ENCODE peak calls at places on chromosomes 5 and 9, in six cellular contexts. K is tibial nerve, Q is IMR-90, M is body of pancreas, L is prostate gland, O is heart left ventricle. I is an unnamed sample.

GRCh38 chr5:84688566-84688965 is 303.9 kb upstream of the EDIL3 start:
- DNase-seq in Q (peak; percentile 72), O (no peak), K (no peak), L (no peak), M (no peak), I (no peak)

GRCh38 chr5:103033696-103034095 is 86.2 kb downstream of the GIN1 start:
- DNase-seq in O (no peak), L (no peak), K (no peak), M (no peak), Q (no peak), I (no peak)

GRCh38 chr5:139565411-139566305 is 4.5 kb downstream of the UBE2D2 start:
- DNase-seq in K (no peak), L (no peak), Q (peak; percentile 34), O (no peak), M (no peak), I (no peak)

GRCh38 chr5:15366676-15367391 is 133.1 kb upstream of the FBXL7 start:
- DNase-seq in K (no peak), L (no peak), O (no peak), M (no peak), Q (no peak), I (no peak)

GRCh38 chr5:164204338-164204946 is 699.0 kb downstream of the MAT2B start:
- DNase-seq in Q (peak; percentile 75), M (no peak), K (no peak), L (no peak), O (no peak), I (no peak)

GRCh38 chr5:133483406-133484090 is 128.8 kb downstream of the FSTL4 start:
- DNase-seq in K (no peak), M (peak; percentile 32), L (peak; percentile 49), Q (no peak), O (peak; percentile 51), I (peak; percentile 47)

GRCh38 chr9:21974542-21975409 is 19.4 kb downstream of the CDKN2A start:
- DNase-seq in O (peak; percentile 26), Q (peak; percentile 57), M (peak; percentile 17), L (no peak), K (no peak), I (peak; percentile 63)

GRCh38 chr5:96114736-96115466 is 153.2 kb upstream of the ELL2 start:
- DNase-seq in L (no peak), K (no peak), Q (peak; percentile 70), M (no peak), O (no peak), I (no peak)

GRCh38 chr9:69809304-69809863 is 11.2 kb upstream of the CFAP95 start:
- DNase-seq in Q (peak; percentile 21), O (no peak), K (no peak), M (no peak), L (no peak), I (no peak)

GRCh38 chr5:174511711-174512253 is 212.6 kb upstream of the MSX2 start:
- DNase-seq in Q (no peak), K (no peak), O (no peak), M (no peak), L (no peak), I (no peak)

GRCh38 chr5:86613459-86613858 is 4.3 kb upstream of the COX7C start:
- DNase-seq in O (no peak), L (no peak), K (no peak), Q (peak; percentile 2), M (no peak), I (no peak)

GRCh38 chr5:86617309-86617755 is 409 bp upstream of the COX7C start:
- DNase-seq in K (no peak), Q (no peak), L (no peak), O (no peak), M (no peak), I (no peak)

GRCh38 chr5:86623785-86624483 is 6.2 kb downstream of the COX7C start:
- DNase-seq in O (no peak), K (no peak), Q (no peak), L (no peak), M (no peak), I (no peak)

GRCh38 chr5:86617756-86618577 is at the start of gene COX7C:
- DNase-seq in K (peak; percentile 78), L (peak; percentile 94), Q (peak; percentile 95), O (peak; percentile 93), M (peak; percentile 98), I (peak; percentile 98)
- TF ChIP-seq POLR2A in K (peak; percentile 72), L (peak; percentile 80), Q (peak; percentile 71), O (peak; percentile 85), M (peak; percentile 93), I (peak; percentile 82)

DNA sequence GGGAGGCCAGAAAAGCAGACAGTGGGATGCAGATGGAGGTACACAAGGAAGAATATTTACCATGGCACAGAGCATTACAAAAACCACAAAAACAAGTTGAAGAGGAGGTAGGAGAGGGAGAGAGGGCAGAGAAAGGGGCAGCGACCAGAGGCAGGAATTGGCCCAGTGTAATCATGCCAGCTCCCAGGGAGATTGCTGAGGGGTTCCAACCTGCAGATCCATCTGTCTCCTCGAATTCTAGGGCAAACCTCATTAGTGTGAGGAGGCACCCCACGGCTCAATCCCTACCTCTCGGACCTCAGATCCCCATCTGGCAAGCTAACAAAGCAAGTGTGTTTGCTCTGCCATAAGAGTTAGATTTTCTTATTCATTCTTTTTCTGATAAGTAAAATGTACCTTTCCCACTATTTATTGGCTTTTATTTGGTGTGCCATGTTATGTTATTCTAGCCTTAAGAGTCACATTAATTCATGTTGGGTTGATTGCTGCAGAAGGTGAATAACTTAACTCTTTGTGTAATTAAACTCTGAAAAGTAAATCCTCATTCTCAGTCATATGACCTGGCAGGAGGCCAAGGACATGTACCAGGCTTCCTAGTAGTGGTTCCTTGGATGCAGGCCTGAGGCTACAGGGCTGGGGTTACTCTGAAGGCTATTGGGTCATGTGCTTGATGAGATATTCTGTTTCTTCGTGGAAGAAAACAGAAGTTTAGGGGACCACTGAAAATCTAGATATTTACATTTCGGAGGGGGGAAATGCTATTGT is 315.2 kb upstream of the ATP10B start:
- DNase-seq in K (no peak), M (no peak), Q (no peak), L (no peak), O (no peak), I (peak; percentile 28)
- TF ChIP-seq CTCF in K (no peak), M (no peak), Q (no peak), L (no peak), O (no peak), I (no peak)

DNA sequence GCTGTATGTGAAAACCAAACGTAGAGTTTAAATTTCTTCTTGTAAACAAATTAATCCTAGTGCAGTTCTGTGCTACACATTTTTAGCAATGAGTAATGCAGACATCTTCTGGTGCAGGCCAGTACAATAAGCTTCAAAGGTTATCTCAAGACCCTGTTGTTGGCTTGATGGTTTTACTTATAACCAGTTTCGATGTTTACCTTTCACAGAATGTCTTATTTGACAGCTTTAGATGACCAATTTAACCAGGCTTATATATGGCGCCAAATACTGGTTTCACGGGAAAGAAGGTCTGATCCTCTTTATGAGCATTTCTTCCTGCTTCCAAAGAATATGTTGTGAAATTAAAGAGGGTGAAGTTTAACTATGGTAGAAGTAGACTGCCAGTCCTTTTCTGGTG is 9.9 kb downstream of the ZFAND5 start:
- DNase-seq in M (no peak), O (no peak), Q (no peak), K (no peak), L (no peak), I (no peak)
- H3K36me3 ChIP-seq in M (peaks cover 19% of the 10 kb centered on the region), O (peaks cover 14% of the 10 kb centered on the region), Q (peaks cover 39% of the 10 kb centered on the region), K (peaks cover 19% of the 10 kb centered on the region), L (peaks cover 4% of the 10 kb centered on the region), I (no peaks in the 10 kb centered on the region)

GRCh38 chr5:21687621-21688020 is 1165.5 kb downstream of the CDH12 start:
- DNase-seq in O (no peak), K (no peak), L (no peak), Q (no peak), M (no peak), I (no peak)

GRCh38 chr5:21693591-21693990 is 1159.6 kb downstream of the CDH12 start:
- DNase-seq in Q (no peak), M (no peak), K (no peak), O (no peak), L (no peak), I (no peak)

GRCh38 chr5:21685536-21685935 is 1167.6 kb downstream of the CDH12 start:
- DNase-seq in L (no peak), M (no peak), O (no peak), Q (peak; percentile 28), K (no peak), I (no peak)

GRCh38 chr5:21685016-21685415 is 1168.1 kb downstream of the CDH12 start:
- DNase-seq in O (no peak), M (no peak), L (no peak), K (no peak), Q (no peak), I (no peak)

DNA sequence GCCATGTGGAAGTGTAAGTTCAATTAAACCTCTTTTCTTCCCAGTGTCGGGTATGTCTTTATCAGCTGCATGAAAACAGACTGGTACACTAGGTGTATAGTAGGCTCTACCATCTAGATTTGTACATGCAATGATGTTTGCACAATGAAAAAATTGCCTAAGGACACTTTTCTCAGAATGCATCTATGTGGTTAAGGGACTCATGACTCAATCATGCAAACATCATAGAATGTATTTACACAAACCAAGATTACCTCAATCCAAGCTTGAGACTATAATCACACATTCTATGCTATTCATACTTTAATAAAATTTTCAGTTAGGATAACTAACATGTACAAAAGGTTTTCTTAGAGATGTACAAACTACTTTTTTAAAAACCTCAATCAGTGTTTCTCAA is 1164.5 kb downstream of the CDH12 start:
- DNase-seq in L (no peak), O (no peak), K (no peak), Q (peak; percentile 68), M (no peak), I (no peak)
- TF ChIP-seq POLR2A in L (no peak), O (no peak), K (no peak), Q (no peak), M (no peak), I (no peak)

DNA sequence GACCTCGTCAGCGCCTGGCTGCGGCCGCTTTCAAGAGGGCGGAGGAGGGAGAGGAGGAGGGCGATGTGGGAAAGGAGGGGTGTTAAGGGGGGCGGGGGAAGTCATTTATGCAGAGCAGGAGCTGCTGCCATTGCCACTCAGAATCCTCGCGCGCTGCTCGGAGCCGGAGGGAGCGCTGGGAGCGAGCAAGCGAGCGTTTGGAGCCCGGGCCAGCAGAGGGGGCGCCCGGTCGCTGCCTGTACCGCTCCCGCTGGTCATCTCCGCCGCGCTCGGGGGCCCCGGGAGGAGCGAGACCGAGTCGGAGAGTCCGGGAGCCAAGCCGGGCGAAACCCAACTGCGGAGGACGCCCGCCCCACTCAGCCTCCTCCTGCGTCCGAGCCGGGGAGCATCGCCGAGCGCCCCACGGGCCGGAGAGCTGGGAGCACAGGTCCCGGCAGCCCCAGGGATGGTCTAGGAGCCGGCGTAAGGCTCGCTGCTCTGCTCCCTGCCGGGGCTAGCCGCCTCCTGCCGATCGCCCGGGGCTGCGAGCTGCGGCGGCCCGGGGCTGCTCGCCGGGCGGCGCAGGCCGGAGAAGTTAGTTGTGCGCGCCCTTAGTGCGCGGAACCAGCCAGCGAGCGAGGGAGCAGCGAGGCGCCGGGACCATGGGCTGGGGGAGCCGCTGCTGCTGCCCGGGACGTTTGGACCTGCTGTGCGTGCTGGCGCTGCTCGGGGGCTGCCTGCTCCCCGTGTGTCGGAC is at the start of gene PCSK5:
- DNase-seq in K (peak; percentile 83), Q (peak; percentile 89), O (peak; percentile 93), M (peak; percentile 95), L (peak; percentile 85), I (peak; percentile 97)
- TF ChIP-seq CTCF in K (peak; percentile 34), Q (peak; percentile 29), O (peak; percentile 12), M (peak; percentile 47), L (no peak), I (peak; percentile 34)

DNA sequence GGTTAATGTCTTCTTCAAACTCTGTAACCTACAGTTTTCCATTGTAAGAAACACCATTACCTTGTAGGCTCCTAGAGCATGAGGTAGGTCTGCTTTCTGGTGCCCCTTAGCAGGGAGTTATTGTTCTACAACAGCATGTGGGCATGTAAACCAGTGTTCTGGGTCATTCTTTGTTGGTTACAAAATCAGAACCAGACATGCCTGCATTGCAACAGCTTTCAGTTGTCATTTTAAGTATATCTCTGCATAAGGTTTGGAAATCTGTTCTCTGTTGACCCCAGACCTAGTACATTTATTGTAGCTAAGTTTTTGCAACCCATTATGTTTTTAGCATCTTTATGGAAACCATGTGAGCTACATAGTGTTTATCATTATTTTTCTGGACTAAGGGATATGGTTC is 10.9 kb downstream of the RGMB start:
- DNase-seq in Q (no peak), L (no peak), K (no peak), M (no peak), O (no peak), I (no peak)
- H3K36me3 ChIP-seq in Q (peaks cover 42% of the 10 kb centered on the region), L (no peaks in the 10 kb centered on the region), K (no peaks in the 10 kb centered on the region), M (no peaks in the 10 kb centered on the region), O (no peaks in the 10 kb centered on the region), I (no peaks in the 10 kb centered on the region)

I was measured in adrenal gland.